ENCODE peak calls at places on chromosomes 16 and 17, in seven cellular contexts. U is PC-3, O is hepatocyte, T is GM23338, X is HCT116, V is neural progenitor cell, K is MM.1S. H is an unnamed sample.
A peak's percentile ranks its signal among the peaks of the same experiment; 100 is the strongest.

GRCh38 chr17:49730078-49730786 is 22.5 kb upstream of the SLC35B1 start:
- DNase-seq in U (no peak), X (no peak), O (no peak), V (no peak), K (no peak), T (no peak), H (peak; percentile 87)

GRCh38 chr16:8099586-8099985 is 490.7 kb downstream of the TMEM114 start:
- DNase-seq in K (no peak), T (no peak), X (no peak), U (no peak), O (no peak), V (no peak), H (no peak)

GRCh38 chr16:50509521-50510341 is 38.5 kb upstream of the NKD1 start:
- DNase-seq in X (peak; percentile 40), O (no peak), U (peak; percentile 46), K (no peak), T (peak; percentile 85), V (peak; percentile 63), H (peak; percentile 13)

GRCh38 chr17:82582208-82582607 is 62.7 kb downstream of the FOXK2 start:
- DNase-seq in T (no peak), K (no peak), U (no peak), O (no peak), X (no peak), V (no peak), H (peak; percentile 83)

GRCh38 chr17:31489295-31490018 is 98.0 kb downstream of the RAB11FIP4 start:
- DNase-seq in X (peak; percentile 31), T (peak; percentile 93), U (peak; percentile 6), O (peak; percentile 89), V (peak; percentile 62), K (no peak), H (no peak)

GRCh38 chr16:57863434-57864160 is 61.3 kb upstream of the KIFC3 start:
- DNase-seq in K (peak; percentile 35), X (peak; percentile 45), U (peak; percentile 71), T (peak; percentile 88), V (peak; percentile 70), O (peak; percentile 81), H (peak; percentile 88)

GRCh38 chr17:29158515-29159275 is 21.5 kb downstream of the MYO18A start:
- DNase-seq in O (peak; percentile 48), T (no peak), U (no peak), X (no peak), V (no peak), K (no peak), H (peak; percentile 32)

GRCh38 chr16:2388139-2388874 is 40.9 kb upstream of the CCNF start:
- DNase-seq in U (no peak), X (no peak), V (no peak), T (no peak), O (no peak), K (no peak), H (no peak)

GRCh38 chr16:2486645-2487516 is 12.0 kb downstream of the TBC1D24 start:
- DNase-seq in T (no peak), K (no peak), X (no peak), V (peak; percentile 52), U (no peak), O (no peak), H (peak; percentile 40)

GRCh38 chr17:45628019-45628418 is 137.5 kb upstream of the PLEKHM1 start:
- DNase-seq in X (no peak), K (no peak), O (no peak), T (peak; percentile 48), U (no peak), V (no peak), H (no peak)

GRCh38 chr17:71398706-71399620 is 721.9 kb upstream of the SOX9 start:
- DNase-seq in T (peak; percentile 40), V (peak; percentile 15), O (no peak), K (no peak), U (no peak), X (no peak), H (no peak)

GRCh38 chr16:59252317-59252716 is 518.2 kb upstream of the GOT2 start:
- DNase-seq in O (no peak), U (no peak), K (no peak), X (no peak), T (peak; percentile 31), V (peak; percentile 37), H (no peak)

GRCh38 chr17:18889658-18890057 is 31.7 kb downstream of the PRPSAP2 start:
- DNase-seq in O (no peak), X (no peak), U (no peak), K (no peak), T (no peak), V (no peak), H (no peak)

GRCh38 chr16:483351-484075 is 44.0 kb upstream of the CAPN15 start:
- DNase-seq in U (no peak), T (peak; percentile 54), V (peak; percentile 86), K (no peak), O (peak; percentile 61), X (no peak), H (no peak)

GRCh38 chr16:57244463-57244766 is 644 bp upstream of the ARL2BP start:
- DNase-seq in V (no peak), U (no peak), K (no peak), X (no peak), T (no peak), O (no peak), H (peak; percentile 16)

GRCh38 chr17:45241315-45242011 is 19.8 kb downstream of the FMNL1 start:
- DNase-seq in O (peak; percentile 81), K (no peak), U (no peak), T (peak; percentile 64), V (peak; percentile 78), X (no peak), H (no peak)

GRCh38 chr17:43588664-43589435 is 42.7 kb upstream of the ETV4 start:
- DNase-seq in K (no peak), T (no peak), X (no peak), U (no peak), V (no peak), O (peak; percentile 23), H (no peak)

GRCh38 chr16:59848314-59848713 is 1114.2 kb upstream of the GOT2 start:
- DNase-seq in X (no peak), O (peak; percentile 13), T (no peak), K (no peak), U (no peak), V (no peak), H (no peak)

GRCh38 chr17:64128787-64129514 is 993 bp downstream of the ERN1 start:
- DNase-seq in V (no peak), O (peak; percentile 55), K (no peak), T (peak; percentile 41), X (no peak), U (peak; percentile 59), H (peak; percentile 68)

GRCh38 chr17:29177871-29178749 is 2.1 kb downstream of the MYO18A start:
- DNase-seq in U (peak; percentile 8), K (no peak), O (peak; percentile 71), T (peak; percentile 10), X (no peak), V (no peak), H (no peak)

GRCh38 chr16:88773812-88774291 is 11.2 kb downstream of the PIEZO1 start:
- DNase-seq in T (peak; percentile 51), O (peak; percentile 89), K (no peak), U (peak; percentile 45), V (peak; percentile 68), X (no peak), H (peak; percentile 94)

GRCh38 chr17:81086789-81087551 is 52.0 kb downstream of the BAIAP2 start:
- DNase-seq in U (no peak), O (no peak), K (no peak), X (no peak), T (no peak), V (no peak), H (no peak)

GRCh38 chr17:61306003-61306402 is 93.6 kb upstream of the TBX2 start:
- DNase-seq in U (peak; percentile 30), V (no peak), T (no peak), X (no peak), O (no peak), K (no peak), H (peak; percentile 41)

GRCh38 chr16:89409161-89409711 is 81.1 kb downstream of the ANKRD11 start:
- DNase-seq in O (peak; percentile 50), V (no peak), K (no peak), U (peak; percentile 32), X (no peak), T (no peak), H (peak; percentile 77)

GRCh38 chr16:28279006-28279405 is 13.3 kb upstream of the SBK1 start:
- DNase-seq in K (no peak), O (no peak), X (no peak), V (no peak), T (no peak), U (no peak), H (no peak)

GRCh38 chr17:82978765-82979349 is 100.6 kb upstream of the METRNL start:
- DNase-seq in T (no peak), V (no peak), O (no peak), U (no peak), X (no peak), K (no peak), H (no peak)

GRCh38 chr17:16491703-16492612 is at the start of gene LRRC75A:
- DNase-seq in O (peak; percentile 83), X (no peak), U (peak; percentile 45), K (peak; percentile 53), V (peak; percentile 92), T (peak; percentile 86), H (peak; percentile 73)

DNA sequence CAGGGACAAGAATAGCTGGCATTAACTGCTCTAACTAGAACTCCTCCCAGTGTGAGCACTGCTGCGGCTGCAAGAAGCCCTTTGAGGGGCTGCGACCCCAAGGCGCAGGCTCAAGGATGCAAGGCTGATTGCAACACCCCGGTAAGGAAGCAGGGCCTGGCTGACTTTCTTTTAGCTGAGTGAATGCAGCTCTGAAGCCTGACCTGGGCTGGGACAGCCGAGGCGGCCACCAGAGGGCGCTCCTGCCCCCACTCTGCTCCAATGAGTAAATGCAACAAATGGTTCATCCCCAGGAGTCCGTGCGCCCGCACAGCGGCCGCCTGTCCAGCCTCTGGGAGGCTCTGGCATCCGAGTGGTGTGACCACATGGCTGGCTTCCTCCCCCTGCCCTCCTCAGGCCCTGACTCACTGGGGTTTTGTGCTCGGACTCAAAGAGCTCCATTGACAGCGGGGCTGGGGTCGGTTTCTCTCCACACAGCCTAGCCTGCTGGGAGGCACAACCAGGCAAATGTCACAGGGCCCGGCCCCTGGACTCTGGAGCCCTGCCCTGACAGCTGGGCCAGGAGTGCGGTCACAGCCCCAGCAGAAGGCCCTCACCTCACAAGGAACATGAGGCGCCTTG is at the start of gene SMIM5:
- DNase-seq in V (peak; percentile 91), U (peak; percentile 92), K (peak; percentile 66), O (peak; percentile 92), T (peak; percentile 87), X (peak; percentile 63), H (peak; percentile 93)
- H3K27ac ChIP-seq in V (no peak within 1 kb of the TSS), U (peak within 1 kb of the TSS; percentile 89), K (peak within 1 kb of the TSS; percentile 62), O (peak within 1 kb of the TSS; percentile 91), T (peak within 1 kb of the TSS; percentile 45), X (peak within 1 kb of the TSS; percentile 73), H (peak within 1 kb of the TSS; percentile 73)

GRCh38 chr17:38875477-38876080 is 5.7 kb downstream of the LASP1 start:
- DNase-seq in O (no peak), V (no peak), U (no peak), T (no peak), K (no peak), X (no peak), H (peak; percentile 53)
- TF ChIP-seq EZH2phosphoT487 in O (no peak), V (no peak), U (no peak), T (no peak), K (no peak), X (no peak), H (no peak)

GRCh38 chr16:86287641-86288201 is 222.6 kb upstream of the FOXF1 start:
- DNase-seq in O (no peak), U (no peak), V (peak; percentile 15), T (no peak), K (no peak), X (no peak), H (no peak)
- TF ChIP-seq EZH2 in O (peak; percentile 64), U (no peak), V (peak; percentile 29), T (no peak), K (no peak), X (no peak), H (peak; percentile 73)

GRCh38 chr16:67114793-67115192 is 5.1 kb downstream of the PHAF1 start:
- DNase-seq in V (no peak), K (no peak), U (no peak), X (no peak), O (no peak), T (no peak), H (peak; percentile 50)
- H3K27ac ChIP-seq in V (no peak overlapping the region), K (no peak overlapping the region), U (no peak overlapping the region), X (no peak overlapping the region), O (no peak overlapping the region), T (no peak overlapping the region), H (peak overlapping the region; percentile 85)